ENCODE peak calls at places on chromosomes 3 and 15, in five cellular contexts. U is CD8-positive, alpha-beta memory T cell; Y is neuronal stem cell; J is lung; L is NT2/D1. E is an unnamed sample.

GRCh38 chr3:129439381-129439816 is 349 bp downstream of the MBD4 start:
- DNase-seq in Y (no peak), L (no peak), J (peak; percentile 46), U (peak; percentile 40), E (no peak)

GRCh38 chr3:65878831-65879230 is 159.9 kb downstream of the MAGI1 start:
- DNase-seq in U (no peak), J (no peak), L (peak; percentile 23), Y (no peak), E (no peak)

GRCh38 chr15:40006646-40007045 is 32.3 kb downstream of the SRP14 start:
- DNase-seq in U (no peak), Y (no peak), L (no peak), J (no peak), E (no peak)

GRCh38 chr15:37931868-37932267 is 2.6 kb upstream of the TMCO5A start:
- DNase-seq in Y (no peak), L (no peak), J (no peak), U (no peak), E (no peak)

GRCh38 chr15:54026891-54027290 is 48.6 kb downstream of the UNC13C start:
- DNase-seq in L (no peak), U (no peak), Y (no peak), J (no peak), E (no peak)

GRCh38 chr3:10500717-10501663 is 4.4 kb downstream of the ATP2B2 start:
- DNase-seq in U (no peak), L (no peak), Y (no peak), J (no peak), E (no peak)

GRCh38 chr3:170426240-170426797 is 7.7 kb downstream of the CLDN11 start:
- DNase-seq in U (no peak), L (no peak), Y (no peak), J (no peak), E (no peak)

GRCh38 chr3:60403866-60404265 is 847.4 kb downstream of the FHIT start:
- DNase-seq in U (no peak), L (no peak), Y (no peak), J (no peak), E (no peak)

GRCh38 chr15:60325905-60326304 is 71.9 kb downstream of the ANXA2 start:
- DNase-seq in L (no peak), Y (no peak), J (no peak), U (no peak), E (no peak)

GRCh38 chr3:34998905-34999304 is 640.4 kb upstream of the ARPP21 start:
- DNase-seq in L (no peak), J (no peak), U (no peak), Y (no peak), E (no peak)

GRCh38 chr15:58628206-58629057 is 121.1 kb downstream of the ADAM10 start:
- DNase-seq in Y (no peak), J (no peak), U (no peak), L (no peak), E (no peak)

GRCh38 chr3:71726106-71726505 is 904 bp upstream of the EIF4E3 start:
- DNase-seq in Y (no peak), L (no peak), U (peak; percentile 40), J (no peak), E (peak; percentile 54)

GRCh38 chr15:70478251-70478990 is 284.9 kb downstream of the UACA start:
- DNase-seq in U (no peak), L (no peak), Y (no peak), J (no peak), E (no peak)

GRCh38 chr3:37899711-37900306 is 38.1 kb downstream of the CTDSPL start:
- DNase-seq in J (no peak), Y (no peak), U (no peak), L (no peak), E (no peak)
- H3K4me1 ChIP-seq in J (peaks cover 21% of the 10 kb centered on the region), Y (peaks cover 8% of the 10 kb centered on the region), U (no peaks in the 10 kb centered on the region), L (peaks cover 9% of the 10 kb centered on the region), E (no peaks in the 10 kb centered on the region)

GRCh38 chr15:85748729-85749128 is 46.0 kb downstream of the KLHL25 start:
- DNase-seq in Y (no peak), J (no peak), L (no peak), U (no peak), E (no peak)

GRCh38 chr15:85751731-85752421 is 42.8 kb downstream of the KLHL25 start:
- DNase-seq in J (no peak), L (peak; percentile 64), U (no peak), Y (peak; percentile 63), E (no peak)

GRCh38 chr15:85749261-85750151 is 45.2 kb downstream of the KLHL25 start:
- DNase-seq in U (no peak), Y (no peak), J (no peak), L (no peak), E (no peak)

GRCh38 chr15:85750807-85751730 is 43.7 kb downstream of the KLHL25 start:
- DNase-seq in J (no peak), L (peak; percentile 75), U (no peak), Y (no peak), E (no peak)

DNA sequence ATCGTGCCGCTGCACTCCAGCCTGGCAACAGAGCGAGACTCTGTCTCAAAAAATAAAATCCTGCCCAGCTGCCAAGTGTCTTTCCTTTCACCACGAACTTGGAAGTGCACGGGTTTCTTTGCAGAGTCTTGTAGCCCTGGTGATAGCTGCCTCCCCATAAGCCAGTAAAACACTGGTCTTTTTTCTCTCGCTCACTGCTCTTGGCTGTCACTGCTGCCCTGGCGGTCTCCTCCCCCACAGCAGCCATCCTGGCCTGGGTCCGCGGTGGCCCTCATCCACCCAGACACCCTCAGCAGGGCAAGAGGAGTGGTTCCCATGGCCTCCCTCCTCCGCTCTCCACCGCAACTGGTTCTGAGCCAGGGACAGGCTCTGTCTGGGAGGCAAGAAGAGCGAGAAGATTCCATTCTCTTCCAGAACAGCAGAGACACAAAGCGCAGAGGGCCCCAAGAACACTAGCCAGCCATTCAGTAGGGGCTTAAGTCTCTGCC is 44.4 kb downstream of the KLHL25 start:
- DNase-seq in U (no peak), J (peak; percentile 66), L (no peak), Y (no peak), E (no peak)
- H3K4me1 ChIP-seq in U (peaks cover 10% of the 10 kb centered on the region), J (no peaks in the 10 kb centered on the region), L (peaks cover 15% of the 10 kb centered on the region), Y (peaks cover 56% of the 10 kb centered on the region), E (peaks cover 26% of the 10 kb centered on the region)

GRCh38 chr3:41208507-41208906 is 9.2 kb downstream of the CTNNB1 start:
- DNase-seq in J (no peak), U (no peak), Y (no peak), L (no peak), E (no peak)
- H3K4me1 ChIP-seq in J (peaks cover 64% of the 10 kb centered on the region), U (peaks cover 81% of the 10 kb centered on the region), Y (peaks cover 9% of the 10 kb centered on the region), L (no peaks in the 10 kb centered on the region), E (peaks cover 80% of the 10 kb centered on the region)

DNA sequence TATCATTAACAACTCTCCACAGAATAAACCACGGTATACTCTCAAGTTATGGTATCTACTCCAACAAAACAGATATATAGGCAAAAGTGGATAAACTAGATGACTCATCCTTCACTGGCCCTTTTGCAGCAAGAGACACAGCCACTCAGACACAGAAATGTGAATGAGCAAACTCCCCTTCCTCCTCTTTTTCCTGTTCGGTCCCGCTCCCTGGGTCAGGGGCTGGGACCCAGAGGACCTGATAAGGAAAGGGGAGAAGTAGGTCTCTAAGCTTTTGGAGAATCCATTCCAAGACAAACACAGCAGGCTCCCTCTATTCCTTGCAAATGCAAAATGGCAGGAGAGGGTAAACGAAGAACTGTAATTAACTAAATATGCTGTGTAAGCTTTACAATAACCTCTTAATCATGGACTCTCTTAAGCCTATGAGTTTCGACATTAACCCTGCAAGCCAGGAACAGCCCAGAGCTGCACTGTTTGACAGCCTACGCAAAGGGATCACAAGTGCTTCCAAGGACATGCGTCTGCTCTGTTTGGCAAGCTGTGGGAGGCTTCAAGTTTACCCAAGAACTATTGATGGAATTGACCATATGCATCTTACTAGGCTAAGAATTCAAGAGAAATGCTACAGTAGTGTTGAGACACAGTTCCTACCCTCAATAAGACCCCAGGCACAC is 66.2 kb downstream of the PDZRN3 start:
- DNase-seq in L (no peak), J (no peak), Y (no peak), U (no peak), E (no peak)
- H3K4me1 ChIP-seq in L (no peaks in the 10 kb centered on the region), J (peaks cover 11% of the 10 kb centered on the region), Y (peaks cover 19% of the 10 kb centered on the region), U (no peaks in the 10 kb centered on the region), E (no peaks in the 10 kb centered on the region)

DNA sequence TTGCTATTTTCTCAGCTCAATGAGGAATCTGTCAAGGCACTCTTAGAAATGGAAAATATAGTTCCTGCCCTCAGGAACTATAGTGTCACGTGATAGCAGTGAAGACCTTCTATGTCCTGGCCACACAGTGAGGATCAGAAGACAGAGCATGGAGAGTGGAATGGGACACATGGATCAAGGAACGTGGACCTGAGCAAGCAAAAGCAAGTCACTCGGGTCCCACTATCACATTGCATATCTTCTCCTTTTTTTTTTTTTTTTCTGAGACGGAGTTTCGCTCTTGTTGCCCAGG is 21.2 kb downstream of the SMAD3 start:
- DNase-seq in Y (no peak), U (no peak), L (no peak), J (no peak), E (no peak)
- H3K4me1 ChIP-seq in Y (peaks cover 15% of the 10 kb centered on the region), U (peaks cover 91% of the 10 kb centered on the region), L (peaks cover 20% of the 10 kb centered on the region), J (peaks cover 46% of the 10 kb centered on the region), E (peaks cover 67% of the 10 kb centered on the region)

GRCh38 chr3:183584914-183585280 is 29.4 kb upstream of the KLHL6 start:
- DNase-seq in L (no peak), U (no peak), J (no peak), Y (no peak), E (no peak)

GRCh38 chr3:183583331-183584245 is 28.1 kb upstream of the KLHL6 start:
- DNase-seq in U (no peak), J (no peak), Y (no peak), L (no peak), E (no peak)

GRCh38 chr3:183587337-183587736 is 31.8 kb upstream of the KLHL6 start:
- DNase-seq in U (no peak), J (no peak), Y (no peak), L (no peak), E (no peak)

GRCh38 chr3:183584246-183584913 is 28.9 kb upstream of the KLHL6 start:
- DNase-seq in U (no peak), L (no peak), J (peak; percentile 46), Y (no peak), E (no peak)

DNA sequence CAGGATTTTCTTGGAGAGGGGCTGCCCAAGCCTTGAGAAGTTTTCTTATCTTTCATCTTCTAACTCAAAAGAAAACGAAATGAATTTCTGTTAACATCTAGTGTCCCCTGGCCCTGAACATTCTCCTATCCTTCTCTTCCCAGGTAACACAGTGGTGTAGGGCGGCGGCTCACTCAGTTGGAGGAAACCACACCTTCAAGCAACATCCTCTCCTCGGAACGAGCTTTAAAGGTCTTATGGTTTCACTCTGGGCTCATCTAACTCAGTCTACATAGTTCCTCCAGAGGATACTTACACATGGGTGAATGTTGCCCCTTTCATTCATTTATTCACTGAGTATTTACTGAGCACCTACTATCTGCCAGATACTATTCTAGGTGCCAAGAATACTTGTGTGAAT is 31.0 kb upstream of the KLHL6 start:
- DNase-seq in Y (no peak), J (no peak), U (no peak), L (no peak), E (no peak)
- H3K4me1 ChIP-seq in Y (peaks cover 2% of the 10 kb centered on the region), J (peaks cover 14% of the 10 kb centered on the region), U (peaks cover 31% of the 10 kb centered on the region), L (peaks cover 13% of the 10 kb centered on the region), E (peaks cover 25% of the 10 kb centered on the region)